ENCODE peak calls at places on chromosomes 6 and 20, in six cellular contexts. Q is neural crest cell, T is cardiac muscle cell, D is tibial nerve, K is mucosa of descending colon, L is cardiac fibroblast. V is an unnamed sample.

GRCh38 chr20:37316116-37316774 is 26.8 kb downstream of the MANBAL start:
- DNase-seq in Q (no peak), T (no peak), D (no peak), K (no peak), L (no peak), V (no peak)

GRCh38 chr6:157412780-157413179 is 31.8 kb downstream of the ZDHHC14 start:
- DNase-seq in Q (no peak), T (no peak), D (no peak), K (no peak), L (no peak), V (no peak)

GRCh38 chr6:146890644-146891434 is 292.1 kb downstream of the ADGB start:
- DNase-seq in Q (no peak), T (no peak), D (no peak), K (no peak), L (peak), V (no peak)

GRCh38 chr6:28587746-28588075 is 62.0 kb downstream of the GPX5 start:
- DNase-seq in Q (no peak), T (no peak), D (no peak), K (no peak), L (peak), V (no peak)

GRCh38 chr6:40550096-40550731 is 37.0 kb downstream of the LRFN2 start:
- DNase-seq in Q (peak), T (peak), D (peak), K (no peak), L (peak), V (peak)

GRCh38 chr6:128597004-128597403 is 76.6 kb upstream of the PTPRK start:
- DNase-seq in Q (no peak), T (no peak), D (no peak), K (no peak), L (no peak), V (no peak)

GRCh38 chr6:142500265-142500786 is 198.5 kb downstream of the ADGRG6 start:
- DNase-seq in Q (no peak), T (no peak), D (no peak), K (no peak), L (peak), V (no peak)

GRCh38 chr6:25053875-25054371 is 118.2 kb upstream of the RIPOR2 start:
- DNase-seq in Q (no peak), T (peak), D (peak), K (no peak), L (peak), V (no peak)

GRCh38 chr6:5486214-5486613 is 224.9 kb downstream of the FARS2 start:
- DNase-seq in Q (no peak), T (no peak), D (no peak), K (no peak), L (no peak), V (no peak)

GRCh38 chr6:130293800-130294199 is 71.0 kb upstream of the SAMD3 start:
- DNase-seq in Q (peak), T (peak), D (no peak), K (no peak), L (peak), V (no peak)

GRCh38 chr6:161218222-161218621 is 55.6 kb downstream of the AGPAT4 start:
- DNase-seq in Q (no peak), T (no peak), D (no peak), K (no peak), L (peak), V (no peak)

GRCh38 chr6:31737315-31738047 is 1.2 kb upstream of the CLIC1 start:
- DNase-seq in Q (no peak), T (peak), D (no peak), K (peak), L (no peak), V (no peak)

GRCh38 chr20:38833857-38834164 is 28.3 kb downstream of the PPP1R16B start:
- DNase-seq in Q (no peak), T (no peak), D (no peak), K (no peak), L (no peak), V (no peak)

GRCh38 chr6:54335871-54336270 is 27.6 kb downstream of the TINAG start:
- DNase-seq in Q (no peak), T (no peak), D (no peak), K (no peak), L (peak), V (no peak)

GRCh38 chr6:113122060-113122459 is 735.1 kb upstream of the MARCKS start:
- DNase-seq in Q (no peak), T (peak), D (no peak), K (no peak), L (peak), V (no peak)

GRCh38 chr6:132070356-132070755 is 119.2 kb upstream of the CCN2 start:
- DNase-seq in Q (no peak), T (no peak), D (no peak), K (no peak), L (no peak), V (no peak)

GRCh38 chr6:135921176-135921575 is 69.7 kb downstream of the PDE7B start:
- DNase-seq in Q (no peak), T (no peak), D (no peak), K (no peak), L (peak), V (no peak)

GRCh38 chr6:113015249-113015648 is 668.1 kb downstream of the RFPL4B start:
- DNase-seq in Q (no peak), T (no peak), D (no peak), K (no peak), L (peak), V (no peak)

GRCh38 chr20:20271277-20271676 is 96.6 kb upstream of the INSM1 start:
- DNase-seq in Q (no peak), T (no peak), D (no peak), K (no peak), L (no peak), V (no peak)

GRCh38 chr20:50561379-50562078 is 51.3 kb downstream of the PTPN1 start:
- DNase-seq in Q (no peak), T (no peak), D (no peak), K (no peak), L (peak), V (no peak)

GRCh38 chr6:45661667-45662066 is 283.9 kb upstream of the SUPT3H start:
- DNase-seq in Q (no peak), T (no peak), D (no peak), K (no peak), L (peak), V (no peak)

GRCh38 chr6:43465978-43466377 is 10.6 kb upstream of the DLK2 start:
- DNase-seq in Q (no peak), T (no peak), D (no peak), K (no peak), L (peak), V (no peak)

GRCh38 chr20:38748863-38749153 is 548 bp downstream of the ACTR5 start:
- DNase-seq in Q (no peak), T (no peak), D (no peak), K (no peak), L (no peak), V (no peak)

GRCh38 chr6:22632561-22632960 is 63.2 kb downstream of the HDGFL1 start:
- DNase-seq in Q (no peak), T (no peak), D (no peak), K (no peak), L (no peak), V (no peak)

GRCh38 chr20:346640-347316 is at the start of gene NRSN2:
- DNase-seq in Q (peak), T (peak), D (no peak), K (peak), L (peak), V (peak)

GRCh38 chr6:30887901-30888300 is 3.6 kb downstream of the DDR1 start:
- DNase-seq in Q (no peak), T (no peak), D (no peak), K (no peak), L (peak), V (no peak)

GRCh38 chr20:18359854-18360253 is 71.5 kb downstream of the ZNF133 start:
- DNase-seq in Q (no peak), T (no peak), D (no peak), K (no peak), L (no peak), V (no peak)

GRCh38 chr20:44632103-44632752 is 19.3 kb downstream of the ADA start:
- DNase-seq in Q (no peak), T (no peak), D (no peak), K (no peak), L (no peak), V (no peak)

GRCh38 chr6:12148841-12149240 is 136.7 kb downstream of the HIVEP1 start:
- DNase-seq in Q (no peak), T (no peak), D (no peak), K (no peak), L (peak), V (no peak)

GRCh38 chr20:58366866-58367265 is 22.2 kb upstream of the VAPB start:
- DNase-seq in Q (no peak), T (no peak), D (no peak), K (no peak), L (no peak), V (no peak)

GRCh38 chr6:132333639-132334516 is 67.4 kb downstream of the MOXD1 start:
- DNase-seq in Q (no peak), T (peak), D (peak), K (no peak), L (peak), V (peak)

GRCh38 chr6:13979284-13980171 is 54.8 kb downstream of the RNF182 start:
- DNase-seq in Q (no peak), T (no peak), D (no peak), K (no peak), L (no peak), V (no peak)

GRCh38 chr6:11806561-11807317 is 28.1 kb upstream of the ADTRP start:
- DNase-seq in Q (no peak), T (no peak), D (no peak), K (no peak), L (no peak), V (no peak)

GRCh38 chr20:60283281-60283680 is 325.1 kb downstream of the CDH26 start:
- DNase-seq in Q (no peak), T (no peak), D (no peak), K (no peak), L (peak), V (no peak)

GRCh38 chr6:168038576-168039140 is 40.4 kb downstream of the FRMD1 start:
- DNase-seq in Q (no peak), T (no peak), D (no peak), K (no peak), L (no peak), V (no peak)

GRCh38 chr20:56773731-56774130 is 144.6 kb downstream of the TFAP2C start:
- DNase-seq in Q (no peak), T (no peak), D (no peak), K (no peak), L (no peak), V (no peak)

GRCh38 chr20:62698231-62698630 is 10.4 kb upstream of the NTSR1 start:
- DNase-seq in Q (no peak), T (no peak), D (no peak), K (no peak), L (no peak), V (peak)

GRCh38 chr6:71324179-71324791 is 35.7 kb downstream of the OGFRL1 start:
- DNase-seq in Q (no peak), T (no peak), D (no peak), K (no peak), L (no peak), V (no peak)

GRCh38 chr6:158406736-158407135 is 94.5 kb downstream of the TULP4 start:
- DNase-seq in Q (no peak), T (no peak), D (no peak), K (no peak), L (no peak), V (no peak)

GRCh38 chr20:35572838-35573237 is 31.0 kb downstream of the ERGIC3 start:
- DNase-seq in Q (no peak), T (no peak), D (no peak), K (no peak), L (no peak), V (no peak)

GRCh38 chr20:35571566-35571965 is 29.7 kb downstream of the ERGIC3 start:
- DNase-seq in Q (no peak), T (no peak), D (no peak), K (no peak), L (no peak), V (no peak)

GRCh38 chr20:35564905-35565304 is 23.0 kb downstream of the ERGIC3 start:
- DNase-seq in Q (no peak), T (no peak), D (no peak), K (peak), L (no peak), V (peak)

GRCh38 chr20:35563834-35564233 is 22.0 kb downstream of the ERGIC3 start:
- DNase-seq in Q (no peak), T (no peak), D (no peak), K (peak), L (no peak), V (no peak)

DNA sequence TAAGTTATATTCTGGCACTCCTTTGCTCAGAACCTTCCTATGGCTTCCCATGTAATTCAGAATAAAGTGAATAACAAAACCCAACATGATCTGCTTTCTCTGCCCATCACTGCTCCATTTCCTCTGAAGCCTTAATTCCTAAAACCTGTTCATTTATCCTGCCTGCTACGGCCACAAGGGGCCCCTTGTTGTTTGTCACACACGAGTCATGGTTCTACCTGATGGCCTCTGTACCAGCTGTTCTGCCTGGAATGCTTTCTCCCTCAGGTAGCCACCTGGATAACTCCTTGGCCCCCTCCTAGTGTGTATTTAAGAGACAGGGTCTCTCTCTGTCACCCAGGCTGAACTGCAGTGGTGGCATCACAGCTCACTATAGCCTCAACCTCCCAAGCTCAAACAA is 26.8 kb downstream of the ERGIC3 start:
- DNase-seq in Q (no peak), T (no peak), D (no peak), K (peak), L (no peak), V (no peak)
- TF ChIP-seq CTCF in Q (peak), T (no peak), D (no peak), K (no peak), L (peak), V (peak)

GRCh38 chr20:16819483-16819882 is 71.3 kb downstream of the OTOR start:
- DNase-seq in Q (no peak), T (no peak), D (no peak), K (no peak), L (no peak), V (no peak)
- TF ChIP-seq CTCF in Q (no peak), T (no peak), D (no peak), K (no peak), L (no peak), V (no peak)

DNA sequence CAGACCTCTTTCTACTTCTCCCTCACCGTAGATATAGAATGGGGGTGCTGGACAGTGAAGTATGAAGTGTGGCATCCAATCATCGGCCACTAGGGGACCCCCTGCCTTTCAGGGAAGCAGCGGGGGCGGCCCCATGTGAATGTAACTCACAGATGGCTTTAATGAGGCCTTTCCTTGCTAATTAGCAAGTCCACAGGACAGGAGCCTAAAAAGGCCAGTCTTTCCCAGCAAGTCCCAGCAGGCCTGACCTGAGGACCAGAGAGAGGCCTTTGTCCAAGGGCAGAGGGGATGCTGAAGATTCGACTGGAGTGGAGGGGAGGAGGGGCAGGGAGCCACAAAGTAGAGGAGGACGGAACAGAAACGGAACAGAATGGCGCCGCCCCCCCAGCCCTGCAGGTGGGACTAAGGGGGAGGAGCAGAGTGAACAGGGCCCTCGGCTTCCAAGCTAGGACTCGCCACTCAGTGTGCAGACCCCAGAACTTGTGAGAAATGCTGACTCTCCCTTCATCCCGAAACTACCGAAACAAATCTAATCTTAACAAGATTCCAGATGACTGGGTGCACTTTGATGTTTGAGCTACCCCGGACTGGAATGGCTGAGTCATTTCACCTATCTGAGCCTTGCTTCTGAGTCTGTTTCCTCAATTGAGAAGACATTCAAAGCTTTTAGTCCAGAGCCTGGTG is 5.8 kb downstream of the C6orf132 start:
- DNase-seq in Q (peak), T (peak), D (no peak), K (no peak), L (peak), V (no peak)
- TF ChIP-seq CTCF in Q (peak), T (peak), D (no peak), K (no peak), L (peak), V (no peak)

GRCh38 chr6:101398716-101399626 is 5.5 kb downstream of the GRIK2 start:
- DNase-seq in Q (no peak), T (no peak), D (no peak), K (no peak), L (no peak), V (no peak)

GRCh38 chr6:101395345-101395744 is 1.8 kb downstream of the GRIK2 start:
- DNase-seq in Q (no peak), T (no peak), D (no peak), K (no peak), L (no peak), V (no peak)

GRCh38 chr6:101399627-101399955 is 6.1 kb downstream of the GRIK2 start:
- DNase-seq in Q (no peak), T (no peak), D (no peak), K (no peak), L (no peak), V (peak)

GRCh38 chr6:101396552-101397173 is 3.2 kb downstream of the GRIK2 start:
- DNase-seq in Q (peak), T (peak), D (peak), K (peak), L (peak), V (peak)

GRCh38 chr6:101397199-101397598 is 3.7 kb downstream of the GRIK2 start:
- DNase-seq in Q (no peak), T (no peak), D (no peak), K (no peak), L (peak), V (no peak)
- TF ChIP-seq CTCF in Q (peak), T (no peak), D (no peak), K (no peak), L (no peak), V (no peak)

DNA sequence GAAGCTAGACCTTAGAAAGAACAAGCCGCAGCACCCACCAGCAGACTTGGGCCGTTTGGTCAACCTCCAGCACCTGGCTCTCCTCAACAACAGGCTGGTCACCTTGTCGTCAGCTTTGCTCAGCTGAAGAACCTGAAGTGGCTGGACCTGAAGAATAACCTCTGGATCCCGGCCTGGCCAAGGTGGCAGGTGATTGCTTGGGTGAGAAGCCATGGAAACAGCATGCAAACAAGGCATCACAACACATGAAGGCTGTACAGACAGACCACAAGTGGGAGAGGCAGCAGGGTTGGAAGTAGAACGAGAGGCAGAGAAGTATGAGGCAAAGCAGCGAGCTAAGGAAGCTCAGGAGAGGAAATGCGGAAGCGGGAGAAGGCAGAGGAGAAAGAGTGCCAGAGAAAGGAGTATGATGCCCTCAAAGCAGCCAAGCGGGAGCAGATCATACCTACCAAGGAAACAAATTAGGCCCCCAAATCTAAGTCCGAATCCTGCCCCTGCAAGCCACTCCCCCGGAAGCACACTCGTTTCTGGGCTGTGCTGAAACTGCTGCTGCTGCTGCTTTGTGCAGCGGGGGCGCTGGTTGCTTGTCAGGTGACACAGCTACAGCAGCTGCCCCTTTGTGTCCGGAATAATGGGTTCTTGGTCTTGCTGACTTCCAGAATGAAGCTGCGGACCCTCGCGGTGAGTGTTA is 121.6 kb upstream of the LGSN start:
- DNase-seq in Q (no peak), T (peak), D (no peak), K (no peak), L (no peak), V (no peak)
- TF ChIP-seq CTCF in Q (no peak), T (no peak), D (no peak), K (no peak), L (no peak), V (no peak)

GRCh38 chr6:80425089-80425823 is 318.8 kb downstream of the BCKDHB start:
- DNase-seq in Q (no peak), T (no peak), D (no peak), K (no peak), L (peak), V (no peak)
- TF ChIP-seq CTCF in Q (peak), T (no peak), D (no peak), K (no peak), L (peak), V (no peak)

GRCh38 chr20:25865715-25866656 is 169.3 kb upstream of the ZNF337 start:
- DNase-seq in Q (peak), T (peak), D (no peak), K (peak), L (peak), V (peak)
- TF ChIP-seq CTCF in Q (no peak), T (no peak), D (no peak), K (no peak), L (no peak), V (no peak)

V was measured in pancreas.